ENCODE peak calls at places on chromosomes 6 and 20, in five cellular contexts. Q is HCT116, U is dorsolateral prefrontal cortex, F is body of pancreas, D is PC-9. K is an unnamed sample.

GRCh38 chr20:19256085-19256484 is 43.6 kb downstream of the SLC24A3 start:
- DNase-seq in Q (no peak), U (no peak), F (peak; percentile 25), D (no peak), K (no peak)

GRCh38 chr6:150165020-150165702 is 22.3 kb downstream of the PPP1R14C start:
- DNase-seq in Q (no peak), U (no peak), F (no peak), D (no peak), K (no peak)

GRCh38 chr6:11538799-11539468 is 1.4 kb downstream of the TMEM170B start:
- DNase-seq in Q (no peak), U (no peak), F (no peak), D (no peak), K (no peak)

GRCh38 chr6:106858653-106859092 is 115.9 kb downstream of the CD24 start:
- DNase-seq in Q (no peak), U (no peak), F (peak; percentile 21), D (peak; percentile 48), K (no peak)

GRCh38 chr20:64146936-64147451 is 17.3 kb upstream of the MYT1 start:
- DNase-seq in Q (no peak), U (no peak), F (no peak), D (no peak), K (no peak)

GRCh38 chr6:67722861-67723261 is 912.2 kb upstream of the ADGRB3 start:
- DNase-seq in Q (no peak), U (no peak), F (no peak), D (no peak), K (no peak)

GRCh38 chr6:154504865-154505449 is 5.5 kb downstream of the CNKSR3 start:
- DNase-seq in Q (no peak), U (no peak), F (no peak), D (no peak), K (no peak)

GRCh38 chr6:71250050-71250689 is 38.4 kb upstream of the OGFRL1 start:
- DNase-seq in Q (no peak), U (no peak), F (no peak), D (no peak), K (no peak)

GRCh38 chr20:54668271-54669053 is 193.1 kb downstream of the DOK5 start:
- DNase-seq in Q (no peak), U (no peak), F (peak; percentile 56), D (no peak), K (no peak)

GRCh38 chr20:46665602-46666001 is 14.3 kb upstream of the SLC13A3 start:
- DNase-seq in Q (no peak), U (no peak), F (no peak), D (no peak), K (no peak)

GRCh38 chr6:99995916-99996315 is 1.9 kb upstream of the MCHR2 start:
- DNase-seq in Q (no peak), U (no peak), F (no peak), D (no peak), K (no peak)

GRCh38 chr6:37487891-37488290 is 11.8 kb downstream of the CCDC167 start:
- DNase-seq in Q (no peak), U (no peak), F (no peak), D (no peak), K (no peak)

GRCh38 chr20:21548390-21549035 is 34.6 kb upstream of the NKX2-2 start:
- DNase-seq in Q (no peak), U (no peak), F (no peak), D (no peak), K (no peak)

GRCh38 chr6:119346450-119346849 is 3.1 kb downstream of the MAN1A1 start:
- DNase-seq in Q (no peak), U (no peak), F (no peak), D (no peak), K (no peak)

GRCh38 chr20:61731363-61732181 is 334.1 kb downstream of the TAF4 start:
- DNase-seq in Q (no peak), U (no peak), F (no peak), D (no peak), K (no peak)

GRCh38 chr6:71349976-71350615 is 61.5 kb downstream of the OGFRL1 start:
- DNase-seq in Q (no peak), U (no peak), F (no peak), D (no peak), K (no peak)

GRCh38 chr6:142297996-142298753 is 3.6 kb upstream of the ADGRG6 start:
- DNase-seq in Q (no peak), U (no peak), F (no peak), D (no peak), K (no peak)

GRCh38 chr20:38331245-38331644 is 15.0 kb upstream of the LBP start:
- DNase-seq in Q (no peak), U (no peak), F (no peak), D (no peak), K (no peak)

GRCh38 chr20:38331814-38332213 is 14.5 kb upstream of the LBP start:
- DNase-seq in Q (no peak), U (no peak), F (no peak), D (no peak), K (no peak)

GRCh38 chr20:38337561-38338140 is 8.6 kb upstream of the LBP start:
- DNase-seq in Q (peak; percentile 74), U (no peak), F (no peak), D (peak; percentile 60), K (peak; percentile 56)

GRCh38 chr20:38330638-38331037 is 15.6 kb upstream of the LBP start:
- DNase-seq in Q (no peak), U (no peak), F (no peak), D (no peak), K (no peak)

DNA sequence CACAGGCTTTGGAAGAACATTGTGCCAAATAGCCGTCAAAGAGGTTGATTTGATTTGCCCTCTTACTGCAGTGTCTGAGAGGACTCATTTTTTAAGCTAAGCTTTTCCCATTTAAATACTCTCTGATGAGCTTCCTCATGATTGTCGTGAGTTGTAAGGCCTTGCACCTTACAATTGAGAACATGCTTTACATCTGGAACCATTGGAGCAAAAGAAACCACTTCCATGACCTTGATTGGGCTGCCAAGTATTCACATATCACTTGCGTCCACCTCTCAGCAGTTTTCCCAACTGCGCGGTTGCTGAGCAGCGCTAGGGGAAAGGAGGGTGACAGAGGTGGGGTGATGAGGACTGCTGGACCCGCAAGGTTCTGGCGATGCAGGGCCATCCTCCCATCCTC is 12.3 kb upstream of the LBP start:
- DNase-seq in Q (no peak), U (no peak), F (no peak), D (no peak), K (no peak)
- H3K27ac ChIP-seq in Q (no peak overlapping the region), U (no peak overlapping the region), F (no peak overlapping the region), D (no peak overlapping the region), K (no peak overlapping the region)

DNA sequence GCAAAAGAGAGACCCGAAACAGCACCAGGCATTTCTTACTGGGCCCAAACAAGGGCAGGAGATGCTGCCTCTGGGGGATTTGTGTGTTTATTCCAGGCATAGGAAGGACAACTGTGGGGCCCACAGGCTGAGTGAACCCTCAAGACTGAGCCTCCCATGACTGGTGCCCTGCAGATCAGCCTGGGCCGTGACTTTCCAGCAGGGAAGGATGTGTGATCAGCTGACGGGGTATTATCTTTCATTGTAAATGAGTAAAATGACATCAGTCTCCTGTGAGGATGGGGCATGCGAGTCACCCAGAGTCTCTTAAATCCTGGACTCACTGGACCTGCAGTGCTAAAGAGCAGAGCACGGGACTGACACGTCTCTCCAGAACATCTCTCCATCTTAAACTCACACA is 3.9 kb upstream of the TEAD3 start:
- DNase-seq in Q (no peak), U (no peak), F (no peak), D (no peak), K (no peak)
- H3K27ac ChIP-seq in Q (no peak overlapping the region), U (no peak overlapping the region), F (no peak overlapping the region), D (no peak overlapping the region), K (no peak overlapping the region)

GRCh38 chr20:43559588-43559987 is 761 bp downstream of the SGK2 start:
- DNase-seq in Q (no peak), U (no peak), F (peak; percentile 66), D (no peak), K (no peak)
- H3K27ac ChIP-seq in Q (no peak overlapping the region), U (no peak overlapping the region), F (peak overlapping the region; percentile 94), D (peak overlapping the region; percentile 52), K (no peak overlapping the region)

GRCh38 chr6:53302678-53303360 is 45.9 kb downstream of the ELOVL5 start:
- DNase-seq in Q (no peak), U (no peak), F (no peak), D (no peak), K (no peak)
- H3K27ac ChIP-seq in Q (no peak overlapping the region), U (peak overlapping the region; percentile 87), F (peak overlapping the region; percentile 7), D (peak overlapping the region; percentile 87), K (peak overlapping the region; percentile 2)